ENCODE peak calls at places on chromosome 2, in eight cellular contexts. X is NCI-H510A treated with DMSO at 0.1 percent for 48 hours, Z is B cell, C is endothelial cell, A is ELR, U is anterior cingulate cortex, D is HCEC 1CT, Y is H54. S is an unnamed sample.

GRCh38 chr2:25825238-25825637 is 53.0 kb downstream of the ASXL2 start:
- DNase-seq in X (no peak), Z (no peak), C (no peak), A (no peak), U (no peak), D (no peak), Y (no peak), S (peak)

GRCh38 chr2:16656784-16657391 is 8.7 kb downstream of the CYRIA start:
- DNase-seq in X (no peak), Z (peak), C (no peak), A (no peak), U (peak), D (no peak), Y (no peak), S (no peak)

GRCh38 chr2:67234443-67234842 is 162.7 kb upstream of the ETAA1 start:
- DNase-seq in X (no peak), Z (no peak), C (no peak), A (peak), U (no peak), D (peak), Y (no peak), S (no peak)

GRCh38 chr2:156219491-156220100 is 112.9 kb downstream of the NR4A2 start:
- DNase-seq in X (no peak), Z (no peak), C (no peak), A (no peak), U (no peak), D (no peak), Y (no peak), S (no peak)

GRCh38 chr2:120343433-120344105 is 2.4 kb upstream of the INHBB start:
- DNase-seq in X (peak), Z (peak), C (peak), A (peak), U (peak), D (peak), Y (peak), S (peak)

GRCh38 chr2:39736593-39736992 is 42.5 kb downstream of the THUMPD2 start:
- DNase-seq in X (no peak), Z (no peak), C (no peak), A (peak), U (no peak), D (peak), Y (no peak), S (no peak)

GRCh38 chr2:71846669-71847291 is 300.9 kb downstream of the CYP26B1 start:
- DNase-seq in X (no peak), Z (no peak), C (no peak), A (peak), U (no peak), D (no peak), Y (peak), S (no peak)

GRCh38 chr2:25336446-25336845 is 5.3 kb downstream of the DNMT3A start:
- DNase-seq in X (no peak), Z (no peak), C (no peak), A (no peak), U (no peak), D (no peak), Y (no peak), S (no peak)